ENCODE peak calls at places on chromosome 13, in six cellular contexts. Q, G, N, P, X and F are unnamed samples.

GRCh38 chr13:91609353-91609752 is 210.9 kb downstream of the GPC5 start:
- DNase-seq in Q (no peak), G (no peak), N (peak), P (no peak), X (peak), F (peak)

GRCh38 chr13:34698953-34699352 is 243.1 kb upstream of the NBEA start:
- DNase-seq in Q (no peak), G (no peak), N (peak), P (peak), X (no peak), F (no peak)

GRCh38 chr13:109113427-109113826 is 484.0 kb downstream of the MYO16 start:
- DNase-seq in Q (no peak), G (no peak), N (no peak), P (no peak), X (no peak), F (no peak)

GRCh38 chr13:44140146-44140545 is 233.5 kb upstream of the SERP2 start:
- DNase-seq in Q (no peak), G (no peak), N (no peak), P (no peak), X (no peak), F (no peak)

GRCh38 chr13:24692541-24692940 is 12.3 kb downstream of the ATP12A start:
- DNase-seq in Q (peak), G (no peak), N (peak), P (peak), X (no peak), F (no peak)

GRCh38 chr13:74290324-74290773 is 156.1 kb upstream of the KLF12 start:
- DNase-seq in Q (no peak), G (no peak), N (peak), P (peak), X (peak), F (peak)

GRCh38 chr13:102878491-102878890 is 32.7 kb downstream of the ERCC5 start:
- DNase-seq in Q (no peak), G (no peak), N (peak), P (no peak), X (peak), F (peak)

GRCh38 chr13:98171806-98172569 is 5.1 kb downstream of the RNF113B start:
- DNase-seq in Q (no peak), G (no peak), N (peak), P (peak), X (no peak), F (no peak)

GRCh38 chr13:31946091-31946770 is 85.3 kb upstream of the FRY start:
- DNase-seq in Q (no peak), G (no peak), N (peak), P (peak), X (no peak), F (no peak)

GRCh38 chr13:105634059-105634458 is 901.4 kb downstream of the EFNB2 start:
- DNase-seq in Q (no peak), G (no peak), N (no peak), P (peak), X (no peak), F (no peak)

DNA sequence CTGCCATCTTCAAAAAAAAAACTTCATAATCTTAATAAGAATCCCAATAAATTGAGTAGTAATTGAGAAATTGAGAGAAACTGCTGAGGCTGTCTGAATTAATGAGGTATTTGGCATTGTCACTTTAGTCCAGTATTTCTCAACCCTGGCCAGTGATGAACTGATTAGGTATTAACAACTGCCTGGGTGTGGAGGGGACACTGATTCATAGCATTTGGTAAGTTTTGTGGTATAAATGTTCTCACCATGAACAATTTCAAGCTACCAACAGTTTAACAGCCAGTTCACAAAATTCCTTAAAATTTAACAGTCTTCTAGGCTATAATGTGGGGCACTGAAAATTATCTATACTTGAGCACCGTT is 18.3 kb downstream of the GPC6 start:
- DNase-seq in Q (no peak), G (no peak), N (peak), P (peak), X (no peak), F (no peak)
- H3K4me3 ChIP-seq in Q (peak), G (peak), N (no peak), P (peak), X (peak), F (peak)

DNA sequence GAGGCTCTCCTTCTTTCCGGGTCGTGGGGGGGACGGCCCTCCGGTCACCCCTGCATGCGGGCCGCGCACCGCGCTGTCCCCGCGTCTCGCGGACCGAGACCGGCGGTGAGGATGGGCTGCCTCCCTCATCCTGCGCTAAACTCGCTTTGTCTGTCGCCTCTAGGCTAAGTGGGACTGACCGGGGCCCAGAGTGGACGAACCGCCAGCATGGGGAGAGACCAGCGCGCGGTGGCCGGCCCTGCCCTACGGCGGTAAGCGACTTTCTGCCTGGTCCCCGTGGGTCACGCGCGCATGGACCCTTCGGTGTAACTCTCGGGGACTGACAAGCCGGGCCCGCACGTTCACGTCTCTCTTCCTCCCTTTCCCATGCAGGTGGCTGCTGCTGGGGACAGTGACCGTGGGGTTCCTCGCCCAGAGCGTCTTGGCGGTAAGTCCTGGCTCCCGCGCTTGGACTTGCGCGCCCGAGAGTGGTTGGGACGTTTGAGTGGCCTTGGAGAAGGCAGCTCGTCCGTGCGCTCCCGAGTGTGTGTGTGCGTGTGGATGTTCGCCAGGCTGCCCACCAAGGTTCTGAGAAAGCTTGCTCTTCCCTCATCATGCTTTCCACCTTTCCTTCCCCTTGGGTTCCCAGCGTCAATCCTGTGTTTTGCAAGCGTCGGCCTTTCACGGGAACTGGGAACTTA is 753 bp downstream of the COL4A2 start:
- DNase-seq in Q (no peak), G (no peak), N (peak), P (peak), X (no peak), F (no peak)
- H3K4me3 ChIP-seq in Q (peak), G (peak), N (peak), P (peak), X (peak), F (peak)

GRCh38 chr13:47610687-47611086 is 390.4 kb downstream of the SUCLA2 start:
- DNase-seq in Q (no peak), G (no peak), N (no peak), P (no peak), X (no peak), F (no peak)
- H3K4me3 ChIP-seq in Q (no peak), G (no peak), N (no peak), P (no peak), X (no peak), F (no peak)

GRCh38 chr13:33232883-33233282 is 52.7 kb downstream of the STARD13 start:
- DNase-seq in Q (no peak), G (no peak), N (no peak), P (no peak), X (no peak), F (no peak)
- H3K4me3 ChIP-seq in Q (no peak), G (no peak), N (no peak), P (no peak), X (no peak), F (no peak)

GRCh38 chr13:67228909-67229308 is 1.2 kb downstream of the PCDH9 start:
- DNase-seq in Q (no peak), G (no peak), N (peak), P (peak), X (no peak), F (no peak)
- H3K4me3 ChIP-seq in Q (peak), G (peak), N (peak), P (peak), X (peak), F (peak)

GRCh38 chr13:32988588-32989256 is 27.5 kb upstream of the KL start:
- DNase-seq in Q (no peak), G (no peak), N (peak), P (peak), X (no peak), F (no peak)
- H3K4me3 ChIP-seq in Q (no peak), G (no peak), N (no peak), P (no peak), X (no peak), F (no peak)

GRCh38 chr13:45849408-45849807 is 2.1 kb downstream of the SIAH3 start:
- DNase-seq in Q (no peak), G (no peak), N (no peak), P (no peak), X (no peak), F (no peak)

GRCh38 chr13:45847554-45848224 is 3.9 kb downstream of the SIAH3 start:
- DNase-seq in Q (peak), G (no peak), N (peak), P (no peak), X (no peak), F (no peak)

GRCh38 chr13:45850020-45850613 is 1.4 kb downstream of the SIAH3 start:
- DNase-seq in Q (no peak), G (no peak), N (no peak), P (no peak), X (no peak), F (no peak)

GRCh38 chr13:45846681-45847080 is 4.9 kb downstream of the SIAH3 start:
- DNase-seq in Q (no peak), G (no peak), N (no peak), P (no peak), X (no peak), F (no peak)

GRCh38 chr13:45851171-45851889 is at the start of gene SIAH3:
- DNase-seq in Q (no peak), G (no peak), N (peak), P (peak), X (no peak), F (no peak)
- H3K4me3 ChIP-seq in Q (no peak), G (peak), N (peak), P (peak), X (no peak), F (peak)

DNA sequence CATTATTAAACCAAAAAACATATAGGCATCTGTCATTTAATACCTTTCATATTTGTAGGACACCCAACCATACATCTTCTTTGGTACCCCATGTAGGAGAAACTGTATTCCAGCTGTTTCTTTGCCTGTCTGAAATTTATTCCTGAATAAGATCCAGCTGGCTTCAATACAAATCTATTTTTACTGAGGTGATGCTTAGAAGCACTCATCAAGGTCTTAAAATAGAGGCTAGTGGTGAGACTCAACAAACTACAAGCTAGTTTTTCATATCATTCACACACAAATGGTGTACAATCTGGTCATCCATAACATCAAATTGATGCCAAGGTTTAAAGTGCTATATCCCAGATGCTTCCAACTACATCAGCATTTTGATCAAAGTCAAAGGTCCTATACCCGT is 1071.3 kb upstream of the MIR17HG start:
- DNase-seq in Q (no peak), G (no peak), N (no peak), P (no peak), X (no peak), F (no peak)
- H3K4me3 ChIP-seq in Q (no peak), G (no peak), N (no peak), P (no peak), X (no peak), F (no peak)

DNA sequence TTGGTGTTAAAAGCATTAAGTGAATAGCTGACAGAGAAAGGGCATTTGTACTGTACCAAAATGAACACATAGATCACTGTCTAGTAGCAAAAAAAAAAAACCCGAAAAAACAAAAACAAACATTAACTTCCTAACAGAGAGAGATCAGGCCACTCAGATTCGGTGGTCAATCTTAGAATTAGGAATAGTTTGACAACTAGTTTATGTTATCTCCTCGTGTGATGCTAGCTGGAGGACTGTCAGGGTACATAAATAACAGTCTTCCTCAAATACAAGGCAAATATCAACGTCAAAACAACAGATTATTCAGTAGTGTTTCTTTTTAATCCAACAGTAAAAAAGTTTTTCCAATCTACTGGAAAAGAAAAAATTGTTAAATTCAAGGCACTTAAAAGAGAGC is 1.7 kb downstream of the ZMYM5 start:
- DNase-seq in Q (no peak), G (no peak), N (no peak), P (no peak), X (no peak), F (no peak)
- H3K4me3 ChIP-seq in Q (peak), G (peak), N (peak), P (peak), X (peak), F (peak)

GRCh38 chr13:50075619-50076097 is 60.4 kb downstream of the KCNRG start:
- DNase-seq in Q (no peak), G (no peak), N (no peak), P (peak), X (no peak), F (no peak)
- H3K4me3 ChIP-seq in Q (no peak), G (peak), N (no peak), P (no peak), X (no peak), F (no peak)